ENCODE peak calls at places on chromosomes 13 and 19, in five cellular contexts. One of them, this sample, is unnamed.

GRCh38 chr13:26629260-26629659 is 71.8 kb downstream of the WASF3 start:
- DNase-seq in thyroid gland: peak
- DNase-seq in lower leg skin: no peak
- DNase-seq in esophagus muscularis mucosa: no peak
- DNase-seq in HepG2: peak
- DNase-seq in this sample: no peak

GRCh38 chr13:19910336-19911072 is 47.1 kb upstream of the ZMYM5 start:
- DNase-seq in thyroid gland: no peak
- DNase-seq in HepG2: no peak
- DNase-seq in esophagus muscularis mucosa: no peak
- DNase-seq in lower leg skin: no peak
- DNase-seq in this sample: peak

GRCh38 chr13:112741185-112741755 is 51.4 kb downstream of the ATP11A start:
- DNase-seq in thyroid gland: no peak
- DNase-seq in HepG2: no peak
- DNase-seq in lower leg skin: no peak
- DNase-seq in esophagus muscularis mucosa: no peak
- DNase-seq in this sample: no peak

GRCh38 chr19:6113616-6114188 is 3.4 kb upstream of the RFX2 start:
- DNase-seq in lower leg skin: no peak
- DNase-seq in thyroid gland: no peak
- DNase-seq in HepG2: no peak
- DNase-seq in esophagus muscularis mucosa: no peak
- DNase-seq in this sample: no peak

GRCh38 chr13:44425041-44425814 is 51.6 kb downstream of the SERP2 start:
- DNase-seq in esophagus muscularis mucosa: peak
- DNase-seq in lower leg skin: peak
- DNase-seq in thyroid gland: peak
- DNase-seq in HepG2: no peak
- DNase-seq in this sample: no peak

GRCh38 chr19:18414504-18415176 is 4.6 kb upstream of the SSBP4 start:
- DNase-seq in thyroid gland: no peak
- DNase-seq in lower leg skin: peak
- DNase-seq in esophagus muscularis mucosa: no peak
- DNase-seq in HepG2: no peak
- DNase-seq in this sample: no peak

GRCh38 chr13:80131204-80131603 is 209.7 kb downstream of the SPRY2 start:
- DNase-seq in HepG2: no peak
- DNase-seq in lower leg skin: peak
- DNase-seq in thyroid gland: peak
- DNase-seq in esophagus muscularis mucosa: no peak
- DNase-seq in this sample: peak

GRCh38 chr13:32212420-32212819 is 102.7 kb downstream of the ZAR1L start:
- DNase-seq in thyroid gland: no peak
- DNase-seq in HepG2: no peak
- DNase-seq in lower leg skin: no peak
- DNase-seq in esophagus muscularis mucosa: no peak
- DNase-seq in this sample: no peak

GRCh38 chr13:54633461-54633860 is 1604.8 kb downstream of the OLFM4 start:
- DNase-seq in lower leg skin: no peak
- DNase-seq in thyroid gland: no peak
- DNase-seq in esophagus muscularis mucosa: no peak
- DNase-seq in HepG2: no peak
- DNase-seq in this sample: no peak

GRCh38 chr13:106721599-106721998 is 153.7 kb upstream of the ARGLU1 start:
- DNase-seq in HepG2: no peak
- DNase-seq in esophagus muscularis mucosa: no peak
- DNase-seq in lower leg skin: no peak
- DNase-seq in thyroid gland: no peak
- DNase-seq in this sample: no peak

GRCh38 chr13:35378939-35379338 is 97.5 kb downstream of the MAB21L1 start:
- DNase-seq in thyroid gland: no peak
- DNase-seq in lower leg skin: no peak
- DNase-seq in HepG2: no peak
- DNase-seq in esophagus muscularis mucosa: no peak
- DNase-seq in this sample: no peak

GRCh38 chr13:78182813-78183212 is 264.2 kb upstream of the EDNRB start:
- DNase-seq in esophagus muscularis mucosa: no peak
- DNase-seq in lower leg skin: no peak
- DNase-seq in thyroid gland: no peak
- DNase-seq in HepG2: no peak
- DNase-seq in this sample: no peak

GRCh38 chr13:35832551-35832950 is 298.6 kb downstream of the DCLK1 start:
- DNase-seq in esophagus muscularis mucosa: no peak
- DNase-seq in thyroid gland: no peak
- DNase-seq in HepG2: no peak
- DNase-seq in lower leg skin: no peak
- DNase-seq in this sample: no peak

GRCh38 chr19:554817-555216 is 11.0 kb downstream of the GZMM start:
- DNase-seq in thyroid gland: no peak
- DNase-seq in esophagus muscularis mucosa: no peak
- DNase-seq in HepG2: no peak
- DNase-seq in lower leg skin: no peak
- DNase-seq in this sample: no peak
- TF ChIP-seq POLR2A in thyroid gland: no peak
- TF ChIP-seq POLR2A in esophagus muscularis mucosa: no peak
- TF ChIP-seq POLR2A in HepG2: no peak
- TF ChIP-seq POLR2A in lower leg skin: no peak
- TF ChIP-seq POLR2A in this sample: no peak

GRCh38 chr19:13103961-13104847 is 1.5 kb upstream of the LYL1 start:
- DNase-seq in HepG2: no peak
- DNase-seq in lower leg skin: no peak
- DNase-seq in esophagus muscularis mucosa: no peak
- DNase-seq in thyroid gland: peak
- DNase-seq in this sample: no peak
- TF ChIP-seq POLR2A in HepG2: no peak
- TF ChIP-seq POLR2A in lower leg skin: no peak
- TF ChIP-seq POLR2A in esophagus muscularis mucosa: no peak
- TF ChIP-seq POLR2A in thyroid gland: no peak
- TF ChIP-seq POLR2A in this sample: no peak

DNA sequence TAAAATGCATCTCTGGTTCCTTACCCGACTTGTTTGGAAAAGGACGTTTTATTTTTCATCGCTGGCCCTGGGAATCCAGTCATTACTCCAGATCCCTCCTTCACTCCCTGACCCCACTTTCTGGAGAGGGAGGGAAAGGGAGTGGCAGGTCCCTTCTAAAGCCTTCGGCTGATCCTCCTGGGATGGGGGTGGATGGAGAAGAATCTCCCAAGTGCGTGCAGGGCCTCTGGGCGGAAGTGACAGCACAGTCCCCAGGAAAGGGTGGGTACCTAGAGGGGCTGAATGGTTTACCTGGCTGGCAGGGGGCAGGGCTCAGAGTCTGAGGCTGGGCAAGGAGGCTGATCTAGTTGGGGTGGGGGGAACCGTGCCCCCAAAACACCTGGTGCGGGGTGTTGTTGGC is 3.2 kb upstream of the ZNF628 start:
- DNase-seq in HepG2: no peak
- DNase-seq in lower leg skin: no peak
- DNase-seq in esophagus muscularis mucosa: no peak
- DNase-seq in thyroid gland: no peak
- DNase-seq in this sample: no peak
- TF ChIP-seq POLR2A in HepG2: no peak
- TF ChIP-seq POLR2A in lower leg skin: no peak
- TF ChIP-seq POLR2A in esophagus muscularis mucosa: no peak
- TF ChIP-seq POLR2A in thyroid gland: no peak
- TF ChIP-seq POLR2A in this sample: no peak

DNA sequence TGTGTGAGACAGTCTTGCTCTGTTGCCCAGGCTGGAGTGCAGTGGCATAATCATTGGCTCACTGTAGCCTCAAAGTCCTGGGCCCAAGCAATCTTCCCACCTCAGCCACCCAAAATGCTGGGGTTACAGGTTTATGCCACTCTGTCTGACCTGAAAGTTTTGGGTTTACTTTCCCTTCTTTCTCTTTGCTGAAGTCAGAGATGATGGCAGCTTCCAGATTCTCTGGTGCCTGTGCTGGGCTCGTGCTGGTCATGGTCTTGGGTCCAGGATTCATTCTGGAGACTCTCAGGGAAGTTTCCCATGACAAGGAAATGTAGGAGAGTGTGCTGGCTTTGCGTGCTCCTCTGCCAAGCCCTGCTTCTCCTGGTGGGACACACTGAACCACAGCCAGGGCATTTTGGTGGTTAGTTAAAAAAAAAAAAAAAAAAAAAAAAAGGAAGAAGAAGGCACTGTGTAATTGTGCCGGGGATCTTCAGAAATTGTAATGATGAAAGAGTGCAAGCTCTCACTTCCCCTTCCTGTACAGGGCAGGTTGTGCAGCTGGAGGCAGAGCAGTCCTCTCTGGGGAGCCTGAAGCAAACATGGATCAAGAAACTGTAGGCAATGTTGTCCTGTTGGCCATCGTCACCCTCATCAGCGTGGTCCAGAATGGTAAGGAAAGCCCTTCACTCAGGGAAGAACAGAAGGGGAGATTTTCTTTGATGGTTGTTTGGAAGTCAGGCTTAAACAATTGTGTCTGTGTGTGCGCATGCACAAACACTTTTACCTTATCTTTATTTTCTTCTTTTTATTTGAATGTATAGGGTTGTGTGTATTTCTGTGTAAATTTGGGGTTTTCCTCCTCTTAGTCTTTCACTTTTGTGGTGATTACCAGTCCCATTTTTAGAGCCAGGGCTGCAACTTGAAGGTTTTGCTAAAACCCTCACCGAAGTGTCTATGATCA is at the start of gene ALOX5AP:
- DNase-seq in thyroid gland: no peak
- DNase-seq in lower leg skin: no peak
- DNase-seq in esophagus muscularis mucosa: no peak
- DNase-seq in HepG2: no peak
- DNase-seq in this sample: no peak
- TF ChIP-seq POLR2A in thyroid gland: no peak
- TF ChIP-seq POLR2A in lower leg skin: no peak
- TF ChIP-seq POLR2A in esophagus muscularis mucosa: no peak
- TF ChIP-seq POLR2A in HepG2: no peak
- TF ChIP-seq POLR2A in this sample: no peak

DNA sequence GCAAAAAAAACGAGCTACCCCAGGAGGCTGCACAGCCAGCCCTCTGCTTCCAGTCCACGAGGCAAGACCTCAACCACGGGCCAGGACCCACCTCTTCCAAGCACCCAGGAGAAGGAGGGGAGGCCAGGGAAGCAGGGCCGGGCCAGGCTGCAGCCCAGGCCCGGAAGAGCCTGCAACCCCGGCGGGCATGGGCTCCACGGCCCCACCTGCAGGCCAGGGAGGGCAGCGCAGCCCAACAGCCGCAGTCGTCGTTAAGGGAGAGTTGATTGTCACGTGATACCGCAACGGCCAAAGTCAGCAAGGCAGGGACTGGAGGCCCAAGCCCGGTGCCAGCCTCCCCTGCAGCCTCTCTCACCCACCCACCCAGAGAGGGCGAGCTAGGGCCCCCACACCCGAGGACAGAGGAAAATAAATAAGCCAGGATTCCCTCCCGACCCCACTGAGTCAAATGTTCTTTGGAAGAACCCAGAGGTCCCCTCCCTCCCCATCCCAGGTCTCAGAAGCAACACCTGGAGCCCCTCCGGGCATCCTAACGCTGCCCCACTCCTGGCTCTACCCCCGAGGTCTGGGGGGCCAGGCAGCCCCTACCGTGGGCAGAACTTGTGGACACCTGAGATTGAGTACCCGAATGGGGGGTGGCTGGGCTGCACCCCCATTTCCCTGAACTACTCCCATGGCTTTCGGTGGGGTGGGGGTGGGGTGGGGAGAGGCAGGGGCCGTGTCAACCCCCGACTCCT is 5.2 kb upstream of the REXO1 start:
- DNase-seq in thyroid gland: peak
- DNase-seq in HepG2: peak
- DNase-seq in esophagus muscularis mucosa: no peak
- DNase-seq in lower leg skin: peak
- DNase-seq in this sample: peak
- TF ChIP-seq POLR2A in thyroid gland: no peak
- TF ChIP-seq POLR2A in HepG2: no peak
- TF ChIP-seq POLR2A in esophagus muscularis mucosa: no peak
- TF ChIP-seq POLR2A in lower leg skin: no peak
- TF ChIP-seq POLR2A in this sample: no peak

GRCh38 chr19:42283248-42284065 is 14.4 kb downstream of the CIC start:
- DNase-seq in esophagus muscularis mucosa: peak
- DNase-seq in lower leg skin: peak
- DNase-seq in thyroid gland: peak
- DNase-seq in HepG2: peak
- DNase-seq in this sample: peak
- TF ChIP-seq POLR2A in esophagus muscularis mucosa: peak
- TF ChIP-seq POLR2A in lower leg skin: peak
- TF ChIP-seq POLR2A in thyroid gland: peak
- TF ChIP-seq POLR2A in HepG2: no peak
- TF ChIP-seq POLR2A in this sample: no peak

GRCh38 chr19:35716985-35717664 is 678 bp upstream of the KMT2B start:
- DNase-seq in esophagus muscularis mucosa: peak
- DNase-seq in lower leg skin: peak
- DNase-seq in HepG2: peak
- DNase-seq in thyroid gland: peak
- DNase-seq in this sample: peak

GRCh38 chr19:35717665-35718344 is at the start of gene KMT2B:
- DNase-seq in esophagus muscularis mucosa: no peak
- DNase-seq in HepG2: no peak
- DNase-seq in lower leg skin: no peak
- DNase-seq in thyroid gland: no peak
- DNase-seq in this sample: peak

GRCh38 chr19:35715355-35715809 is 2.4 kb upstream of the KMT2B start:
- DNase-seq in HepG2: no peak
- DNase-seq in thyroid gland: no peak
- DNase-seq in lower leg skin: no peak
- DNase-seq in esophagus muscularis mucosa: no peak
- DNase-seq in this sample: no peak

GRCh38 chr19:35715981-35716734 is 1.6 kb upstream of the KMT2B start:
- DNase-seq in lower leg skin: no peak
- DNase-seq in thyroid gland: peak
- DNase-seq in esophagus muscularis mucosa: no peak
- DNase-seq in HepG2: peak
- DNase-seq in this sample: peak

GRCh38 chr19:35716735-35716984 is 1.1 kb upstream of the KMT2B start:
- DNase-seq in thyroid gland: no peak
- DNase-seq in HepG2: no peak
- DNase-seq in esophagus muscularis mucosa: no peak
- DNase-seq in lower leg skin: no peak
- DNase-seq in this sample: no peak
- TF ChIP-seq POLR2A in thyroid gland: no peak
- TF ChIP-seq POLR2A in HepG2: no peak
- TF ChIP-seq POLR2A in esophagus muscularis mucosa: no peak
- TF ChIP-seq POLR2A in lower leg skin: no peak
- TF ChIP-seq POLR2A in this sample: no peak

GRCh38 chr13:41257535-41257934 is 5.8 kb downstream of the MTRF1 start:
- DNase-seq in thyroid gland: no peak
- DNase-seq in HepG2: peak
- DNase-seq in lower leg skin: no peak
- DNase-seq in esophagus muscularis mucosa: no peak
- DNase-seq in this sample: no peak

GRCh38 chr13:41268764-41269163 is 5.4 kb upstream of the MTRF1 start:
- DNase-seq in lower leg skin: no peak
- DNase-seq in esophagus muscularis mucosa: no peak
- DNase-seq in HepG2: no peak
- DNase-seq in thyroid gland: no peak
- DNase-seq in this sample: no peak

GRCh38 chr13:41267106-41267505 is 3.7 kb upstream of the MTRF1 start:
- DNase-seq in lower leg skin: no peak
- DNase-seq in esophagus muscularis mucosa: no peak
- DNase-seq in thyroid gland: no peak
- DNase-seq in HepG2: no peak
- DNase-seq in this sample: no peak

GRCh38 chr13:41259875-41260501 is 3.4 kb downstream of the MTRF1 start:
- DNase-seq in esophagus muscularis mucosa: no peak
- DNase-seq in HepG2: peak
- DNase-seq in lower leg skin: no peak
- DNase-seq in thyroid gland: no peak
- DNase-seq in this sample: no peak

GRCh38 chr13:41263261-41263971 is at the start of gene MTRF1:
- DNase-seq in HepG2: peak
- DNase-seq in lower leg skin: peak
- DNase-seq in esophagus muscularis mucosa: peak
- DNase-seq in thyroid gland: peak
- DNase-seq in this sample: peak
- TF ChIP-seq POLR2A in HepG2: peak
- TF ChIP-seq POLR2A in lower leg skin: no peak
- TF ChIP-seq POLR2A in esophagus muscularis mucosa: no peak
- TF ChIP-seq POLR2A in thyroid gland: peak
- TF ChIP-seq POLR2A in this sample: peak

This sample was measured in H54.